ENCODE peak calls at places on chromosomes 5 and 9, in five cellular contexts. One of them, this sample, is unnamed. For H3K4me1, the result is how much of the 10 kb centered on the place peaks cover.

GRCh38 chr9:137295313-137296213 is 6.5 kb downstream of the NRARP start:
- DNase-seq in transverse colon: peak
- DNase-seq in A549: no peak
- DNase-seq in IMR-90: no peak
- DNase-seq in spleen: peak
- DNase-seq in this sample: no peak

GRCh38 chr5:35869705-35870277 is 13.1 kb downstream of the IL7R start:
- DNase-seq in transverse colon: no peak
- DNase-seq in A549: no peak
- DNase-seq in IMR-90: no peak
- DNase-seq in spleen: no peak
- DNase-seq in this sample: no peak

GRCh38 chr5:134553816-134554215 is 28.3 kb downstream of the JADE2 start:
- DNase-seq in transverse colon: no peak
- DNase-seq in A549: no peak
- DNase-seq in IMR-90: peak
- DNase-seq in spleen: no peak
- DNase-seq in this sample: no peak

GRCh38 chr9:88593537-88594185 is 58.7 kb downstream of the NXNL2 start:
- DNase-seq in transverse colon: peak
- DNase-seq in A549: peak
- DNase-seq in IMR-90: peak
- DNase-seq in spleen: no peak
- DNase-seq in this sample: peak

GRCh38 chr5:56496581-56497063 is 263.5 kb upstream of the ANKRD55 start:
- DNase-seq in transverse colon: no peak
- DNase-seq in A549: no peak
- DNase-seq in IMR-90: no peak
- DNase-seq in spleen: no peak
- DNase-seq in this sample: no peak

GRCh38 chr5:112689510-112689909 is 48.2 kb upstream of the APC start:
- DNase-seq in transverse colon: no peak
- DNase-seq in A549: no peak
- DNase-seq in IMR-90: peak
- DNase-seq in spleen: no peak
- DNase-seq in this sample: no peak

GRCh38 chr9:121884057-121884512 is 209.0 kb downstream of the TTLL11 start:
- DNase-seq in transverse colon: no peak
- DNase-seq in A549: no peak
- DNase-seq in IMR-90: no peak
- DNase-seq in spleen: no peak
- DNase-seq in this sample: no peak

GRCh38 chr5:111143910-111144309 is 51.8 kb downstream of the WDR36 start:
- DNase-seq in transverse colon: no peak
- DNase-seq in A549: no peak
- DNase-seq in IMR-90: peak
- DNase-seq in spleen: no peak
- DNase-seq in this sample: peak

GRCh38 chr5:172276214-172276613 is 7.3 kb downstream of the UBTD2 start:
- DNase-seq in transverse colon: no peak
- DNase-seq in A549: peak
- DNase-seq in IMR-90: peak
- DNase-seq in spleen: no peak
- DNase-seq in this sample: no peak

GRCh38 chr5:22900801-22901310 is 47.7 kb upstream of the CDH12 start:
- DNase-seq in transverse colon: no peak
- DNase-seq in A549: no peak
- DNase-seq in IMR-90: no peak
- DNase-seq in spleen: no peak
- DNase-seq in this sample: no peak

GRCh38 chr9:133995012-133995896 is 3.1 kb upstream of the VAV2 start:
- DNase-seq in transverse colon: no peak
- DNase-seq in A549: peak
- DNase-seq in IMR-90: no peak
- DNase-seq in spleen: peak
- DNase-seq in this sample: no peak

GRCh38 chr9:92406506-92406905 is 2.1 kb upstream of the OGN start:
- DNase-seq in transverse colon: peak
- DNase-seq in A549: no peak
- DNase-seq in IMR-90: no peak
- DNase-seq in spleen: peak
- DNase-seq in this sample: no peak

GRCh38 chr5:131396015-131396414 is 132.2 kb downstream of the CDC42SE2 start:
- DNase-seq in transverse colon: no peak
- DNase-seq in A549: no peak
- DNase-seq in IMR-90: no peak
- DNase-seq in spleen: no peak
- DNase-seq in this sample: no peak
- H3K4me1 ChIP-seq in transverse colon: under half
- H3K4me1 ChIP-seq in A549: under half
- H3K4me1 ChIP-seq in IMR-90: under half
- H3K4me1 ChIP-seq in spleen: under half
- H3K4me1 ChIP-seq in this sample: under half

DNA sequence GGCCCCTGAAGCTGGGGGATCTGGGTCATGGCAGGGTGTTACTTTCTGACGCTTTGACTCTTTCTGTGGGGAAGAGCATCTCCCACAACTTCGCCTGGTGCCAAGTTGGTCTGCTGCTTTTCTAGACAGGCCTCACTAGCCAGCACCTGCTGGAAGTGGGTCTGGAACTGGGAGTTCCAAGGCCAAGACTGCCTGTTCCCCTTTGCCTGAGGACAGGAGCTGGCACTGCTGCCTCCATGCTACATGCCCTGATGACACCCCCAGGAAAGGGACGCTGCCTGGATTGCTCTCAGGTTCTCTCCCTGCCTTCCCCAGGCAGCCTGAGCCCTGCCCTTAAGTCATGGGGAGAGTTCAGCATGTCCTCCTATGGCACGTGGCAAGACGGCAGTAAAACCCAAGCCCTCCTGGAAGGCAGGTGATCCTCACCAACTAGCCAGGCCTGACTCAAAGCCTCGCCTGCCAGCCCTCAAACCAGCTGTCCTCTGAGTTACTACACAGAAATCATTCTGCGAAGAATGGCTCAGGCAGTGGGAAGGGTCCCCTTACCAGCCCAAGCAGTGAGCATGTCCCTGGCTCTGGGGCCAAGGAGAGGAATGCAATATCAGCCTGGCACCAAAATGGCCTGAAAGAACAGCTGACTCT is 35.8 kb downstream of the SEC61B start:
- DNase-seq in transverse colon: no peak
- DNase-seq in A549: no peak
- DNase-seq in IMR-90: no peak
- DNase-seq in spleen: no peak
- DNase-seq in this sample: no peak
- TF ChIP-seq POLR2A in transverse colon: no peak
- TF ChIP-seq POLR2A in A549: no peak
- TF ChIP-seq POLR2A in IMR-90: no peak
- TF ChIP-seq POLR2A in spleen: no peak
- TF ChIP-seq POLR2A in this sample: no peak

DNA sequence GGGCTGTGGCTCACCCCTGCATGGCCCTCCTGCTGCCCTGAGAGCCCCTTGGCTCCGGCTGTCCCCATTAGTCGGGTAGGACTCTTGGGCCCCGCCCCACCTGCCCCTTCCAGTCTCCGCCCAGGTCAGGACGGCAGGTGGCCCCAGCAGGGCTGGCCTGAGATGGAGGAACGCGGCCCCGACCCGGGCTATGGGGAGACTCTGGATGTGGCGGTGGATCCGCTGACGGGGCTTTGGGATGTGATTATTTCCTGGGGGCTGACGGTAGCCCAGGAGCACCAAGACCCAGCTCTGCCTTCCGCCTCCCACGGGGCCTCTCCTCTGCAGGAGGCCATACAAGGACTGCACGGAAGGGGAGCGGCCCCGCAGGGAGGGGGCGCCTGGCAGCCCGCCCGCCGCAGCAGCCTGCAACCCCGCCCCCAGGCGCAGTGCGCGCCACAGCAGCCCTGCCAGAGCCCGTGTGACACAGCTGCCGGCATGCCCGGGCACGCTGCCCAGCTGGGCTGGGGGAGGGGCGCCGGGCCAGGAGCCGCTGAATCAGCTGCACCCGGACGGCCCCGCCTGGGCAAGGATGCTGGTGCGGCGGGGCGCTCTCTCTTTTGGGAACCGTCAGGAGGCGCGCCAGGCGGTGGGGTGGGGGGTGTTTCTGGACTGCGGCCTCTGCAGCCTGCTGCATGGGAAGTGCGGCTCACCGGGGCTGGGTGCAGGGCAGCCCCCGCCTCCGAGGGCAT is 9.2 kb downstream of the TMEM250 start:
- DNase-seq in transverse colon: peak
- DNase-seq in A549: peak
- DNase-seq in IMR-90: peak
- DNase-seq in spleen: peak
- DNase-seq in this sample: peak
- H3K4me1 ChIP-seq in transverse colon: under half
- H3K4me1 ChIP-seq in A549: under half
- H3K4me1 ChIP-seq in IMR-90: under half
- H3K4me1 ChIP-seq in spleen: half or more
- H3K4me1 ChIP-seq in this sample: under half

DNA sequence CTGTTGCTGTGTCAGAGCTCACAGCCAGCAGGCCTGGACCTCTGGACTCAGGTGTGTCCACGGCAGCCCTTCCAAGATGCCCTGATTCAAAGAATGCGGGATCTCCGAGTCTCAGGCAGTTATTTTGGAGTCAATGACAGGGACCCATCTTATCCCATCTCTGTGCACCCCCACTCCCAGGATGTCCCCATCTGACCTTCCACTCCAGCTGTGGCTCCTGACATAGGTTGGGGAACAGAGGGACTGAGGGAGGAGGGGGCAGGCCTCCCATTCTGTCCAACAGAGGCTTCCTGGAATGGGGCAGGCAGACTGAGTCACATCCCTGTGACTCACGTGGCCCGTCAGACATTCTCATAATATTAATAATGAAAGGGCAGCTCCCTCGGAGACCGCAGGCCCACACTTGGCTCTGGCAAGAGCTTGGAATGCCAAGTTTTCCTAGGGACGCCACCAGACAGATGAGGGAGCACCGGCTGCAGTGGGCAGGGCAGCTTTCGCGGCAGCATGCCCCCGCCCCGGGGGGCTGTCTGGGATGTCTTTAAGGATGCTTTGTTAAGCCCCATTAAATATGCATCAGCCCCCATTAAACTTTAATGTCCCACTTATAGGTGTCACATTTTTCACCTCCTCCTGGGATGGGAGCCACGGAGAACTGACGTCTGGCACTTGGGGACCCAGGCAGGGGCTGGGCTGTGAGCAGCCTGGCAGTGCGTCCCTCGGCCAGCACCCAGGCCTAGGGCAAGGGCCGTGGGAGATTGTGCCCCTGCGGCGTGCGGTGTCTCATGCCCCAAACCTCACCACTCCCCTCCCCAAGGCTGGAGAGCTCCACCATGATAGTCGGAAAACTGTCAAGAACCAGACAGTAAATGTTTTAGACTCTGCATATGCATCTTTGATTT is 23.6 kb upstream of the FIBCD1 start:
- DNase-seq in transverse colon: no peak
- DNase-seq in A549: peak
- DNase-seq in IMR-90: peak
- DNase-seq in spleen: no peak
- DNase-seq in this sample: no peak
- TF ChIP-seq POLR2A in transverse colon: no peak
- TF ChIP-seq POLR2A in A549: no peak
- TF ChIP-seq POLR2A in IMR-90: no peak
- TF ChIP-seq POLR2A in spleen: no peak
- TF ChIP-seq POLR2A in this sample: no peak

GRCh38 chr9:94928696-94929372 is 202.3 kb downstream of the AOPEP start:
- DNase-seq in transverse colon: no peak
- DNase-seq in A549: no peak
- DNase-seq in IMR-90: peak
- DNase-seq in spleen: no peak
- DNase-seq in this sample: no peak

GRCh38 chr9:94927048-94927761 is 200.7 kb downstream of the AOPEP start:
- DNase-seq in transverse colon: no peak
- DNase-seq in A549: no peak
- DNase-seq in IMR-90: no peak
- DNase-seq in spleen: no peak
- DNase-seq in this sample: no peak

GRCh38 chr9:94929373-94929764 is 202.9 kb downstream of the AOPEP start:
- DNase-seq in transverse colon: no peak
- DNase-seq in A549: no peak
- DNase-seq in IMR-90: no peak
- DNase-seq in spleen: no peak
- DNase-seq in this sample: no peak

GRCh38 chr9:94927762-94928158 is 201.3 kb downstream of the AOPEP start:
- DNase-seq in transverse colon: no peak
- DNase-seq in A549: no peak
- DNase-seq in IMR-90: no peak
- DNase-seq in spleen: no peak
- DNase-seq in this sample: no peak

GRCh38 chr9:94928271-94928670 is 201.8 kb downstream of the AOPEP start:
- DNase-seq in transverse colon: no peak
- DNase-seq in A549: no peak
- DNase-seq in IMR-90: no peak
- DNase-seq in spleen: no peak
- DNase-seq in this sample: no peak
- H3K4me1 ChIP-seq in transverse colon: under half
- H3K4me1 ChIP-seq in A549: half or more
- H3K4me1 ChIP-seq in IMR-90: under half
- H3K4me1 ChIP-seq in spleen: under half
- H3K4me1 ChIP-seq in this sample: under half

GRCh38 chr5:64769856-64770255 is 1.1 kb downstream of the CWC27 start:
- DNase-seq in transverse colon: no peak
- DNase-seq in A549: no peak
- DNase-seq in IMR-90: no peak
- DNase-seq in spleen: no peak
- DNase-seq in this sample: no peak

GRCh38 chr5:64768358-64769312 is at the start of the genes CWC27 and SREK1IP1:
- DNase-seq in transverse colon: peak
- DNase-seq in A549: peak
- DNase-seq in IMR-90: peak
- DNase-seq in spleen: peak
- DNase-seq in this sample: peak

GRCh38 chr5:64766934-64767333 is 1.6 kb downstream of the SREK1IP1 start:
- DNase-seq in transverse colon: no peak
- DNase-seq in A549: no peak
- DNase-seq in IMR-90: no peak
- DNase-seq in spleen: no peak
- DNase-seq in this sample: no peak

GRCh38 chr5:64766105-64766504 is 2.4 kb downstream of the SREK1IP1 start:
- DNase-seq in transverse colon: peak
- DNase-seq in A549: no peak
- DNase-seq in IMR-90: peak
- DNase-seq in spleen: no peak
- DNase-seq in this sample: no peak

DNA sequence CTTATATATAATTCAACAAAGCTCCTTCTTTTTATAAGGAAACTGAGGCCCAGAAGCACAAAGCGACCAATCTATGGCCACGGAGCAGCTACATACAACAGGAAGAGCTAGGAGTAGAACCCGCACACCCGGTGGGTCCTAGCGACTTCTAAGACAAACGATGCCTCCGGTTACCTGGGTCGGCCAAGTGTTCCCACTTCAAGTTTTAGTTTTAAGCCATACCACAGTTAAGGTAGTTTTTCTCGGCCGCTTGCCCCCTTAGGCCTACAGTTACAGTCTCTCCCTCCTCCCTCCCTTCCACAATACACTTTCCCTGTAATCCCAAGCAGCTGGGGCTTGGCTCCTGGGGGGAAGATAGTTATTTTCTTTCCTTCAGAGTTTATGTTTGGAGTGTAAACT is 533 bp downstream of the SREK1IP1 start:
- DNase-seq in transverse colon: peak
- DNase-seq in A549: peak
- DNase-seq in IMR-90: peak
- DNase-seq in spleen: peak
- DNase-seq in this sample: peak
- TF ChIP-seq POLR2A in transverse colon: no peak
- TF ChIP-seq POLR2A in A549: no peak
- TF ChIP-seq POLR2A in IMR-90: no peak
- TF ChIP-seq POLR2A in spleen: no peak
- TF ChIP-seq POLR2A in this sample: no peak

This sample was measured in tibial nerve.